ENCODE peak calls at places on chromosome 16, in seven cellular contexts. X is MM.1S, R is HCT116, E is hepatocyte, F is GM23248, T is neural progenitor cell, N is PC-3. L is an unnamed sample.

GRCh38 chr16:80935691-80936090 is 71.0 kb downstream of the CMC2 start:
- DNase-seq in N (no peak), X (no peak), F (no peak), E (no peak), R (no peak), T (no peak), L (no peak)

GRCh38 chr16:11165894-11166665 is 89.9 kb downstream of the SOCS1 start:
- DNase-seq in X (no peak), R (no peak), N (no peak), T (no peak), E (no peak), F (no peak), L (no peak)

GRCh38 chr16:74071996-74072559 is 224.5 kb upstream of the PSMD7 start:
- DNase-seq in N (no peak), T (no peak), X (no peak), R (no peak), E (peak; percentile 4), F (peak; percentile 19), L (no peak)

GRCh38 chr16:14268073-14268472 is 197.0 kb downstream of the MRTFB start:
- DNase-seq in E (no peak), R (no peak), N (no peak), T (no peak), F (no peak), X (no peak), L (no peak)

GRCh38 chr16:8605554-8605953 is 15.2 kb upstream of the TMEM114 start:
- DNase-seq in X (no peak), E (no peak), R (no peak), N (no peak), F (no peak), T (no peak), L (no peak)

GRCh38 chr16:15493416-15494181 is 59.2 kb downstream of the BMERB1 start:
- DNase-seq in X (no peak), F (peak; percentile 88), R (no peak), E (no peak), N (no peak), T (no peak), L (no peak)

GRCh38 chr16:89268987-89269735 is 51.7 kb downstream of the ZNF778 start:
- DNase-seq in N (peak; percentile 29), E (no peak), R (no peak), F (peak; percentile 53), T (no peak), X (no peak), L (no peak)

GRCh38 chr16:8712589-8713361 is 38.4 kb downstream of the ABAT start:
- DNase-seq in T (peak; percentile 78), F (no peak), X (no peak), N (no peak), R (no peak), E (peak; percentile 27), L (peak; percentile 82)

GRCh38 chr16:84751947-84752346 is 52.1 kb downstream of the USP10 start:
- DNase-seq in T (no peak), E (no peak), N (peak; percentile 11), X (peak; percentile 33), R (no peak), F (peak; percentile 42), L (no peak)

GRCh38 chr16:66376577-66377326 is 10.3 kb downstream of the CDH5 start:
- DNase-seq in X (no peak), F (no peak), R (no peak), T (no peak), E (no peak), N (peak; percentile 6), L (no peak)

GRCh38 chr16:89952551-89952950 is 4.0 kb downstream of the DEF8 start:
- DNase-seq in E (no peak), X (no peak), N (no peak), R (no peak), T (no peak), F (no peak), L (no peak)

GRCh38 chr16:24909856-24910255 is 64.1 kb downstream of the SLC5A11 start:
- DNase-seq in N (no peak), F (no peak), E (no peak), X (no peak), T (no peak), R (no peak), L (no peak)

GRCh38 chr16:27437946-27438345 is 36.0 kb downstream of the IL21R start:
- DNase-seq in E (no peak), T (no peak), F (no peak), X (no peak), R (no peak), N (no peak), L (no peak)

GRCh38 chr16:49378816-49379215 is 5.2 kb downstream of the C16orf78 start:
- DNase-seq in R (no peak), F (no peak), T (no peak), X (no peak), E (no peak), N (no peak), L (no peak)

GRCh38 chr16:49373504-49373903 is at the start of gene C16orf78:
- DNase-seq in N (no peak), F (no peak), R (no peak), E (no peak), T (no peak), X (no peak), L (no peak)

GRCh38 chr16:49377196-49377755 is 3.7 kb downstream of the C16orf78 start:
- DNase-seq in X (no peak), F (no peak), R (no peak), N (no peak), E (no peak), T (no peak), L (no peak)

GRCh38 chr16:49378238-49378637 is 4.6 kb downstream of the C16orf78 start:
- DNase-seq in N (no peak), T (no peak), X (no peak), F (no peak), E (no peak), R (no peak), L (no peak)

DNA sequence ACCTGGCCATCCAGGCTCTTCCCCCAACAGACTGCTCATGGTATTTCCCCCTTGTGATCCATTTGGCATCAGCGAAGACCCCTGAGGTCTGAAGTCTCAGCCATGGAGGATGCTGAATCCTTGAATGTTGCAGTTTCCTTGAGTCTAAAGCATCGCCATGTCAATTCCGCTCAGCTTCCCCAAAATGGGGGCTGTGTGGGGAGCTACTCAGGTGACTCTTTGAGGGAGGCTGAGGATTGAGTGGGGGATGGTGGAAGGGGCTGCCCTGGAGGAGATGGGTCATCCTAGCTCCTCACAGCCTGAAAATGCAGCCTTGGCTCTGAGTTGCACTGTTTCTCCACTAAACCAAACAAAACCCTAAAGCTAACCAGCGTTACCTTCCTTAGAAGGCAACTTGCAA is 2.6 kb downstream of the C16orf78 start:
- DNase-seq in T (no peak), E (no peak), X (no peak), R (no peak), N (no peak), F (no peak), L (no peak)
- TF ChIP-seq EZH2phosphoT487 in T (no peak), E (no peak), X (no peak), R (no peak), N (no peak), F (no peak), L (no peak)

DNA sequence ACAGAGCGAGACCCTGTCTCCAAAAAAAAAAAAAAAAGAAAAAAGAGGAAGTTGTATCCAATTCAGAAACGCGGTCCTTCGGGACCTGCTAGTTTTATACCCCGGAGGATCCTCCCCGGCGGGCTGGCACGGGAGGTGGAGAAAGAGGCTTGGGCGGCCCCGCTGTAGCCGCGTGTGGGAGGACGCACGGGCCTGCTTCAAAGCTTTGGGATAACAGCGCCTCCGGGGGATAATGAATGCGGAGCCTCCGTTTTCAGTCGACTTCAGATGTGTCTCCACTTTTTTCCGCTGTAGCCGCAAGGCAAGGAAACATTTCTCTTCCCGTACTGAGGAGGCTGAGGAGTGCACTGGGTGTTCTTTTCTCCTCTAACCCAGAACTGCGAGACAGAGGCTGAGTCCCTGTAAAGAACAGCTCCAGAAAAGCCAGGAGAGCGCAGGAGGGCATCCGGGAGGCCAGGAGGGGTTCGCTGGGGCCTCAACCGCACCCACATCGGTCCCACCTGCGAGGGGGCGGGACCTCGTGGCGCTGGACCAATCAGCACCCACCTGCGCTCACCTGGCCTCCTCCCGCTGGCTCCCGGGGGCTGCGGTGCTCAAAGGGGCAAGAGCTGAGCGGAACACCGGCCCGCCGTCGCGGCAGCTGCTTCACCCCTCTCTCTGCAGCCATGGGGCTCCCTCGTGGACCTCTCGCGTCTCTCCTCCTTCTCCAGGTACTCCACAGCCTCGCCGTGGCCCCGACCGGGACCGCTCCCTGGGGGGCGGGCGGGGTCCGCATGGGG is at the start of gene CDH3:
- DNase-seq in E (peak; percentile 80), N (peak; percentile 71), R (peak; percentile 67), T (peak; percentile 78), F (peak; percentile 64), X (no peak), L (peak; percentile 95)
- TF ChIP-seq EZH2 in E (no peak), N (no peak), R (no peak), T (peak; percentile 45), F (peak; percentile 92), X (no peak), L (no peak)

GRCh38 chr16:87342978-87343752 is 26.0 kb upstream of the C16orf95 start:
- DNase-seq in R (no peak), E (no peak), F (no peak), X (no peak), T (peak; percentile 74), N (no peak), L (no peak)
- TF ChIP-seq EZH2phosphoT487 in R (no peak), E (no peak), F (no peak), X (no peak), T (no peak), N (no peak), L (no peak)

GRCh38 chr16:73058221-73058615 is 10.3 kb upstream of the ZFHX3 start:
- DNase-seq in N (no peak), F (peak; percentile 77), T (no peak), E (peak; percentile 80), X (peak; percentile 49), R (no peak), L (peak; percentile 62)

GRCh38 chr16:73056383-73056782 is 8.5 kb upstream of the ZFHX3 start:
- DNase-seq in X (no peak), T (no peak), E (peak; percentile 4), F (no peak), N (no peak), R (no peak), L (peak; percentile 1)

GRCh38 chr16:73056911-73057310 is 9.0 kb upstream of the ZFHX3 start:
- DNase-seq in T (no peak), F (no peak), E (peak; percentile 10), X (no peak), N (peak; percentile 26), R (no peak), L (peak; percentile 3)

GRCh38 chr16:73058616-73059409 is 10.9 kb upstream of the ZFHX3 start:
- DNase-seq in R (peak; percentile 38), F (peak; percentile 68), T (peak; percentile 88), N (peak; percentile 37), E (no peak), X (peak; percentile 15), L (peak; percentile 75)

DNA sequence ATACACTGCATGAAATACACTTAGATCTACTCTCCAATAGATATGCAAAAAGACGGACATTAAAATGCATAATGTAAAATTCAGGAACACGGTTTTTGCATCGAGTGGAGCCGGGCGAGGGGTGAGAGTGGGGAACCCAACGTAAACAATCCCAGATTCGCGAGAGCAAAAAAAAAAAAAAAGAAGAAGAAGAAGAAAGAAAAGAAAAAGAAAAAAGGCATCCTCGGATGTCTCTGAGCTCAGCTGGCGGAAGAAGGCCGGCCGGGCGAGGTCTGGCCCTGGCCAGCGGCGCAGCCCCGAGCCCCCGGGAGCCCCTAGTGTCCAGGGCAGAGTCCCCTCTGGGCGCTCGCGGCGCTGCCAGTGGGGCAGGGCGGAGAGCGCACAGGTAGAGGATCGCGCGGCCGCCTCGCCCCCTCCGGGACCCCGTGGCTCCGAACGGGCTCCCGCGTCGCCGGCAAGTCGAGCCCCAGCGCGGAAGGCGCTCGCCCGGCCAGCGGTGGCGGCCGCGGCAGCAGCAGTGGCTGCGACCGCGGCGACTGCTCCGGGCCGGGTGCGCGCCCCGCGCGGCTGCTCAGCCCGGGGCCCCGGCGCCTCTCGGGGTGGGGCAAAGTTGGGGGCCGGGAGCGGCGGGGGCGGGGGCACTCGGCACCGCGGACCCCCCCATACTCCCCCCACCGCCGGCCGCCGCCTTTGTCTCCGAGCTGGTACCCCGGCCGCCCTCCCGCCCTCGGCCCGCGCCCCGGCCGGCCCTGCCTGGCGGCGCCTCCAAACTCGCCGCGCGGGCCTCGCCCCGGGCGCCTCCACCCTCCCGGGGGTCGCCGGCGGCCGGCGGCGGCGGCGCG is 9.7 kb upstream of the ZFHX3 start:
- DNase-seq in T (peak; percentile 75), F (peak; percentile 69), E (peak; percentile 82), R (no peak), N (no peak), X (peak; percentile 28), L (peak; percentile 58)
- TF ChIP-seq EZH2 in T (no peak), F (no peak), E (no peak), R (no peak), N (no peak), X (no peak), L (peak; percentile 90)

L was measured in GM23338.